ENCODE peak calls at places on chromosomes 13 and 19, in eight cellular contexts. Q, M, Y, S, Z, D, R and A are unnamed samples. For H3K4me1, the result is how much of the 10 kb centered on the place peaks cover.

GRCh38 chr13:28753208-28753892 is 34.6 kb upstream of the SLC46A3 start:
- DNase-seq in Q (peak), M (peak), Y (peak), S (no peak), Z (peak), D (peak), R (no peak), A (peak)

GRCh38 chr19:55289117-55289796 is 5.5 kb downstream of the BRSK1 start:
- DNase-seq in Q (no peak), M (no peak), Y (no peak), S (no peak), Z (no peak), D (no peak), R (no peak), A (no peak)

GRCh38 chr19:18202759-18203407 is 959 bp downstream of the RAB3A start:
- DNase-seq in Q (peak), M (no peak), Y (peak), S (no peak), Z (peak), D (peak), R (peak), A (no peak)

GRCh38 chr19:4375620-4376228 is 24.6 kb downstream of the SH3GL1 start:
- DNase-seq in Q (peak), M (no peak), Y (no peak), S (peak), Z (no peak), D (peak), R (peak), A (no peak)

GRCh38 chr13:112901951-112902651 is 66.9 kb upstream of the MCF2L start:
- DNase-seq in Q (no peak), M (no peak), Y (no peak), S (no peak), Z (no peak), D (no peak), R (peak), A (no peak)

GRCh38 chr19:33362508-33363228 is 10.8 kb upstream of the CEBPG start:
- DNase-seq in Q (no peak), M (no peak), Y (no peak), S (no peak), Z (no peak), D (no peak), R (no peak), A (no peak)

GRCh38 chr13:96003304-96003703 is 49.9 kb downstream of the UGGT2 start:
- DNase-seq in Q (no peak), M (no peak), Y (no peak), S (no peak), Z (peak), D (no peak), R (no peak), A (no peak)

GRCh38 chr19:54168174-54168917 is 4.6 kb downstream of the TMC4 start:
- DNase-seq in Q (peak), M (peak), Y (peak), S (peak), Z (peak), D (peak), R (peak), A (peak)

GRCh38 chr13:27868639-27869435 is 51.0 kb upstream of the PDX1 start:
- DNase-seq in Q (no peak), M (no peak), Y (peak), S (no peak), Z (no peak), D (no peak), R (no peak), A (no peak)

GRCh38 chr13:107185889-107186288 is 618.0 kb upstream of the ARGLU1 start:
- DNase-seq in Q (no peak), M (no peak), Y (no peak), S (no peak), Z (no peak), D (no peak), R (no peak), A (no peak)

GRCh38 chr19:5492281-5492812 is 37.1 kb downstream of the ZNRF4 start:
- DNase-seq in Q (no peak), M (no peak), Y (no peak), S (no peak), Z (no peak), D (no peak), R (no peak), A (no peak)

GRCh38 chr13:39810091-39810877 is 154.8 kb downstream of the COG6 start:
- DNase-seq in Q (no peak), M (no peak), Y (no peak), S (no peak), Z (peak), D (peak), R (no peak), A (no peak)

GRCh38 chr19:51607920-51608562 is 22.2 kb downstream of the SIGLEC5 start:
- DNase-seq in Q (peak), M (peak), Y (peak), S (peak), Z (peak), D (peak), R (peak), A (peak)

GRCh38 chr13:98143157-98143553 is 261 bp downstream of the FARP1 start:
- DNase-seq in Q (no peak), M (peak), Y (peak), S (no peak), Z (no peak), D (no peak), R (no peak), A (no peak)

GRCh38 chr13:103067751-103068563 is 1.7 kb upstream of the SLC10A2 start:
- DNase-seq in Q (peak), M (no peak), Y (peak), S (no peak), Z (peak), D (peak), R (no peak), A (peak)

GRCh38 chr19:16258440-16258903 is 60.8 kb downstream of the AP1M1 start:
- DNase-seq in Q (peak), M (peak), Y (no peak), S (peak), Z (no peak), D (no peak), R (no peak), A (no peak)

GRCh38 chr13:24630851-24631341 is 49.3 kb upstream of the ATP12A start:
- DNase-seq in Q (no peak), M (no peak), Y (no peak), S (no peak), Z (peak), D (no peak), R (no peak), A (peak)

GRCh38 chr19:38224014-38224862 is at the start of gene DPF1:
- DNase-seq in Q (peak), M (peak), Y (no peak), S (peak), Z (peak), D (peak), R (no peak), A (peak)

GRCh38 chr13:24106429-24106828 is 54.1 kb upstream of the SPATA13 start:
- DNase-seq in Q (no peak), M (no peak), Y (no peak), S (no peak), Z (no peak), D (no peak), R (peak), A (no peak)

GRCh38 chr19:411723-412355 is 2.9 kb upstream of the C2CD4C start:
- DNase-seq in Q (no peak), M (no peak), Y (no peak), S (no peak), Z (no peak), D (no peak), R (no peak), A (no peak)

GRCh38 chr19:38148337-38148736 is 75.7 kb downstream of the DPF1 start:
- DNase-seq in Q (no peak), M (peak), Y (no peak), S (peak), Z (no peak), D (no peak), R (no peak), A (no peak)

GRCh38 chr13:112969692-112970338 is 801 bp downstream of the MCF2L start:
- DNase-seq in Q (peak), M (no peak), Y (no peak), S (no peak), Z (no peak), D (no peak), R (no peak), A (no peak)

GRCh38 chr19:10929402-10929794 is 787 bp downstream of the TIMM29 start:
- DNase-seq in Q (no peak), M (no peak), Y (no peak), S (no peak), Z (peak), D (no peak), R (no peak), A (no peak)

GRCh38 chr13:98332691-98333090 is 155.6 kb upstream of the RNF113B start:
- DNase-seq in Q (no peak), M (no peak), Y (no peak), S (no peak), Z (no peak), D (no peak), R (no peak), A (no peak)

GRCh38 chr13:74301200-74302063 is 167.2 kb upstream of the KLF12 start:
- DNase-seq in Q (no peak), M (no peak), Y (no peak), S (no peak), Z (no peak), D (no peak), R (no peak), A (no peak)

GRCh38 chr19:57088125-57088524 is 31.7 kb upstream of the USP29 start:
- DNase-seq in Q (no peak), M (no peak), Y (no peak), S (no peak), Z (no peak), D (no peak), R (no peak), A (no peak)

GRCh38 chr19:4027146-4027545 is 19.6 kb downstream of the PIAS4 start:
- DNase-seq in Q (no peak), M (no peak), Y (no peak), S (no peak), Z (no peak), D (no peak), R (no peak), A (no peak)

GRCh38 chr13:66914155-66914554 is 316.0 kb downstream of the PCDH9 start:
- DNase-seq in Q (no peak), M (no peak), Y (no peak), S (no peak), Z (no peak), D (no peak), R (no peak), A (no peak)

GRCh38 chr19:31372245-31372781 is 23.1 kb upstream of the TSHZ3 start:
- DNase-seq in Q (no peak), M (no peak), Y (no peak), S (no peak), Z (no peak), D (no peak), R (no peak), A (no peak)

GRCh38 chr13:51534075-51534817 is 50.0 kb upstream of the WDFY2 start:
- DNase-seq in Q (peak), M (peak), Y (peak), S (peak), Z (peak), D (no peak), R (no peak), A (peak)

GRCh38 chr13:112465251-112466131 is 89.3 kb downstream of the SPACA7 start:
- DNase-seq in Q (no peak), M (no peak), Y (no peak), S (no peak), Z (no peak), D (no peak), R (no peak), A (no peak)

GRCh38 chr13:48319458-48320395 is 16.2 kb downstream of the RB1 start:
- DNase-seq in Q (no peak), M (no peak), Y (peak), S (no peak), Z (no peak), D (no peak), R (no peak), A (no peak)

GRCh38 chr13:93227280-93227905 is 786 bp downstream of the GPC6 start:
- DNase-seq in Q (peak), M (peak), Y (peak), S (peak), Z (peak), D (no peak), R (peak), A (peak)

GRCh38 chr19:47124937-47125668 is 5.5 kb upstream of the SAE1 start:
- DNase-seq in Q (no peak), M (no peak), Y (no peak), S (no peak), Z (peak), D (peak), R (no peak), A (peak)

GRCh38 chr13:95607363-95607762 is 37.1 kb downstream of the DZIP1 start:
- DNase-seq in Q (no peak), M (no peak), Y (no peak), S (no peak), Z (peak), D (no peak), R (no peak), A (peak)

GRCh38 chr13:112711528-112712265 is 21.9 kb downstream of the ATP11A start:
- DNase-seq in Q (peak), M (peak), Y (peak), S (peak), Z (peak), D (peak), R (peak), A (peak)

GRCh38 chr19:54535601-54536000 is 33.0 kb downstream of the LAIR2 start:
- DNase-seq in Q (no peak), M (no peak), Y (no peak), S (no peak), Z (no peak), D (no peak), R (no peak), A (no peak)

GRCh38 chr19:17796013-17796837 is 1.3 kb downstream of the B3GNT3 start:
- DNase-seq in Q (peak), M (no peak), Y (peak), S (no peak), Z (peak), D (peak), R (no peak), A (no peak)

GRCh38 chr13:43663474-43664090 is 123.2 kb downstream of the ENOX1 start:
- DNase-seq in Q (no peak), M (no peak), Y (no peak), S (no peak), Z (no peak), D (no peak), R (no peak), A (no peak)

GRCh38 chr13:110398564-110399507 is 91.8 kb downstream of the COL4A2 start:
- DNase-seq in Q (no peak), M (no peak), Y (no peak), S (no peak), Z (no peak), D (no peak), R (no peak), A (no peak)

DNA sequence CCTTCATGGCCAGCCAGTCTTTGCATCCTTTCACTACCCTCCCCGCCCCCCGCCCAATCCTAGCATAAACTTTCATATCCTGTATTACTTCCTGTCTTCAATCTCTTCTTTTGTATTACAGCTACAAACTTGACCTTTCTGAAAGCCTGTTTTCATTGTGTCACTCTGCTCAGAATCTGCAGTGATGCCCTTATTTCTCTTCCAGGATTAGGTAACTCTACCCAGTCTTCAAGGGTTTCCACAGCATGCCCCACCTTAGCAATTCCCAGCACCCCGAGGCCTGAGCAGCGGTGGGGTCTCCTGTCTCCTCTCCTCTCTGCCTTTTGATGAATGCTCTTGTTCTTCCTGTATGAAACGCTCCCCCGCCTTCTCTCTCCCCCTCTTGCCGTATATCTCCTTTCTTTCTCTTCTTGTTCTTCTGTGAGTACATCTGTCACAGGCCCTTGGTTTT is 145.6 kb downstream of the SHISA2 start:
- DNase-seq in Q (no peak), M (no peak), Y (no peak), S (no peak), Z (no peak), D (no peak), R (no peak), A (no peak)
- H3K4me1 ChIP-seq in Q (under half), M (under half), Y (under half), S (under half), Z (under half), D (under half), R (under half), A (under half)

DNA sequence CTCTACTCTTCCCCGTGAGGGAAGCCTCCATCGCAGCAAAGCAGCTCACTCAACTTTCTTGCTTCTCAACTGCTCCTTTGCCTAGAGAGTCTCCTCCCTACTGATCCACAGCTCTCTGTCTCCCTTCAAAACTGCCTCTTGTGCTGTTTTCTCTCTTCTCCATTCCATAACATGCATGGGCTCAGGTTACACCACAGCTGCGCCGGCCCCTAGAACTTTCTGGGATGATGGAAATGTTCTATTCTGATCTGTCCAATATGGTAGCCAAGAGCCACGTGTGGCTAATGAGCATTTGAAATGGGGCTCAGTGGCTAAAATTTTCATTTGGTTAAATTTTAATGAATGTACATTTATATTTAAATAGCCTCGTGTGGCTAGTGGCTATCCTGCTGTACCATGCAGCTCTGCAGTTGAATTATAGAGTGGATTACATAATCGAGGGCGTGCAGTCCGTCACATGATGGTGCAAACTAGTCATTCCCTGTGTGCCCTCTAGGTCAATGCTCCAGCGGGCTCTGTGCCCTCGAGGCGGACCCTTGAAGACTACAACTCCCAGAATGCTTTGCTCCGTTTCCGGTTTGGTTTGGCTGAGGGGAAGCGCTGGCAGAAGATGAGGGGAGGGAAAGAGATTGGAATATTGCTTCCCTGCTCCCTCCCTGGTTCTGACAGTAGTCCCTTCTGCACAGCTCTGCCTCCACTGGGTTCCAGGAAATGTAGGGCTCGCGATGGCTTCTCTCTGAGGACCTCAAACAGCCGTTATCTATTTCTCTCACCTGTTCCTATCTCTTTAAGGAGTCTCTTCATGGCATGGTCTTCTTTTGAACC is 109.8 kb downstream of the CACNA1A start:
- DNase-seq in Q (peak), M (peak), Y (peak), S (peak), Z (peak), D (peak), R (peak), A (peak)
- TF ChIP-seq CTCF in Q (no peak), M (no peak), Y (no peak), S (no peak), Z (no peak), D (no peak), R (no peak), A (no peak)

GRCh38 chr13:76703621-76704020 is 182.6 kb downstream of the KCTD12 start:
- DNase-seq in Q (no peak), M (no peak), Y (no peak), S (no peak), Z (no peak), D (no peak), R (no peak), A (no peak)
- H3K4me1 ChIP-seq in Q (under half), M (under half), Y (under half), S (under half), Z (under half), D (under half), R (under half), A (under half)

GRCh38 chr19:6551607-6552450 is 21.0 kb downstream of the TNFSF9 start:
- DNase-seq in Q (peak), M (no peak), Y (no peak), S (no peak), Z (no peak), D (no peak), R (no peak), A (no peak)
- TF ChIP-seq CTCF in Q (peak), M (no peak), Y (no peak), S (no peak), Z (no peak), D (no peak), R (no peak), A (peak)

GRCh38 chr19:45978156-45978555 is 4.5 kb upstream of the NOVA2 start:
- DNase-seq in Q (no peak), M (no peak), Y (no peak), S (no peak), Z (no peak), D (no peak), R (no peak), A (no peak)
- H3K4me1 ChIP-seq in Q (under half), M (under half), Y (under half), S (under half), Z (under half), D (under half), R (under half), A (under half)